ENCODE peak calls at places on chromosome 11, in four cellular contexts. J is K562, L is WTC11, V is HepG2. U is an unnamed sample.

GRCh38 chr11:70713988-70714665 is 315.8 kb downstream of the CTTN start:
- DNase-seq in J (no peak), V (no peak), L (peak), U (no peak)

GRCh38 chr11:76162336-76163288 is 43.7 kb downstream of the WNT11 start:
- DNase-seq in J (peak), V (no peak), L (no peak), U (no peak)

GRCh38 chr11:32099516-32099915 is 8.6 kb downstream of the RCN1 start:
- DNase-seq in V (no peak), J (no peak), L (no peak), U (no peak)

GRCh38 chr11:99822846-99823565 is 802.3 kb downstream of the CNTN5 start:
- DNase-seq in J (no peak), L (no peak), V (no peak), U (peak)

GRCh38 chr11:117621226-117621625 is 175.8 kb downstream of the DSCAML1 start:
- DNase-seq in L (no peak), J (peak), V (no peak), U (peak)

GRCh38 chr11:76394411-76394810 is 13.3 kb downstream of the GVQW3 start:
- DNase-seq in L (no peak), V (no peak), J (no peak), U (no peak)

GRCh38 chr11:44773351-44773965 is 46.7 kb downstream of the TSPAN18 start:
- DNase-seq in L (no peak), V (no peak), J (no peak), U (no peak)

GRCh38 chr11:122268601-122269130 is 152.7 kb upstream of the BLID start:
- DNase-seq in L (no peak), V (no peak), J (no peak), U (no peak)

DNA sequence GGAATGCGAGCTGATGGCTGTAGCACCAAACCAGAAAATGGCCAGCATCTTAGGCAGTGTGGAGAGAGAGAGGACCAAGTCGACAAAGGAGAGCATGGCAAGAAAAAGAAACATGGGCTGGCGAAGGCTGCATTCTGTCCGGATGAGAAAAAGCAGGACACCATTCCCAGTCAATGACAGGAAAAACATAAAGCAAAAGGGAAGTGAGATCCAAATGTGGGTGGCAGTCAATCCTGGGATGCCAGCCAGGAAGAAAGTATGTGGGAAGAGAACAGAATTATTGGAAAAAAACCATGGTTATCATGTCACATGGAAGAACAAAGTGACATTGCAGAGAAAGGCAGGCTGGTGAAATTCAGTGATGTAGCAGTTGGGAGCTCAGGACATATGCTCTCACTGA is 36.9 kb upstream of the OR56A1 start:
- DNase-seq in L (no peak), V (no peak), J (no peak), U (no peak)
- TF ChIP-seq NR3C1 in L (no peak), V (no peak), J (no peak), U (no peak)

DNA sequence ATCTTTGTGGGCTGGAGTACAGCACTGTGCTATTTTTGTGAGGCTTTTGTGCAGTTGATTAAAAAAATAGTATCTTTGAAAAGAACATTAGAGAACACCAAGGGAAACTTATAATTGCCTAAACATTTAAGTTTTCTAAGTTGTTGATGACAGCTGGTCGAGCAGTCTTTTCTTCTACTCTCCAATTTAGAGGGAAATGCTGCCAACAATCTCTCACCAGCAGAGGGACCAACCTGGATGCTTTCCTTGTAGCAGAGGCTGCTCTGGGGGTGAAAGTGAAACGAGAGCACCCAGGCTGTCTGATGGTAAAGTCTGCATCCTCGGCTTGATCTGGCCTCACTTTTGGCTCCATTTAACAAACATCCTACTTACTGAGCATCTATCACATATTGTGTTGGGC is 1286.5 kb upstream of the TENM4 start:
- DNase-seq in V (peak), J (no peak), L (peak), U (no peak)
- TF ChIP-seq CTCF in V (no peak), J (no peak), L (no peak), U (no peak)

GRCh38 chr11:74262725-74263124 is 48.7 kb downstream of the P4HA3 start:
- DNase-seq in J (no peak), L (no peak), V (no peak), U (no peak)

GRCh38 chr11:74255741-74256369 is 55.6 kb downstream of the P4HA3 start:
- DNase-seq in V (peak), J (peak), L (peak), U (peak)

GRCh38 chr11:74256370-74257133 is 54.9 kb downstream of the P4HA3 start:
- DNase-seq in J (no peak), V (peak), L (no peak), U (no peak)

GRCh38 chr11:74253361-74253760 is 58.1 kb downstream of the P4HA3 start:
- DNase-seq in J (no peak), V (no peak), L (no peak), U (no peak)

GRCh38 chr11:74257934-74258553 is 53.4 kb downstream of the P4HA3 start:
- DNase-seq in L (no peak), J (no peak), V (no peak), U (peak)
- TF ChIP-seq NR3C1 in L (no peak), J (no peak), V (no peak), U (no peak)

GRCh38 chr11:81658722-81659121 is 1074.9 kb downstream of the FAM181B start:
- DNase-seq in J (peak), L (peak), V (peak), U (peak)
- TF ChIP-seq CTCF in J (peak), L (peak), V (peak), U (peak)

GRCh38 chr11:74208507-74208906 is 37.4 kb downstream of the PPME1 start:
- DNase-seq in J (no peak), V (no peak), L (no peak), U (no peak)

GRCh38 chr11:74206746-74207145 is 35.7 kb downstream of the PPME1 start:
- DNase-seq in V (no peak), L (no peak), J (no peak), U (no peak)

DNA sequence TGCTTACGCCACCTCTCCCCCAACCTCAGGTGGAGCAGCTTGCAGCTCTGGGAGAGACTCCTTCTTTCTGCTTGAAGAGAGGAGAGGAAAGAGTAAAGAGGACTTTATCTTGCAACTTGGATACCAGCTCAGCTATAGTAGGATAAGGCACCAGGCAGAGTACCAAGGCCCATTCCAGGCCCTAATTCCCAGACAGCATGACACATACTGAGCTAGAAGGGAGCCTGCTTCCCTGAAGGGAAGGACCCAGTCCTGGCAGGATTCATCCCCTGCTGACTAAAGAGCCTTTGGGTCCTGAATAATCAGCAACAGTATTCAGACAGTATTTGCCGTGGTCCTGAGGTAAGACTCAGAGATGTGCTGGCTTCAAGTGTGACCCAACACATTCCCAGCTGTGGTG is 41.4 kb downstream of the PPME1 start:
- DNase-seq in J (no peak), V (no peak), L (no peak), U (no peak)
- TF ChIP-seq NR3C1 in J (no peak), V (no peak), L (no peak), U (no peak)

GRCh38 chr11:66268210-66268952 is at the start of gene RAB1B:
- DNase-seq in L (peak), J (peak), V (peak), U (peak)
- TF ChIP-seq CTCF in L (no peak), J (no peak), V (no peak), U (no peak)

U was measured in A549.